ENCODE peak calls at places on chromosomes 13 and 19, in six cellular contexts. Q is heart left ventricle, O is esophagus squamous epithelium, B is IMR-90, R is H1, U is breast epithelium. V is an unnamed sample.
A peak's percentile ranks its signal among the peaks of the same experiment; 100 is the strongest.

GRCh38 chr13:43908156-43909126 is 28.7 kb downstream of the LACC1 start:
- DNase-seq in O (no peak), Q (no peak), U (no peak), R (no peak), B (peak; percentile 91), V (no peak)

GRCh38 chr13:101893021-101893420 is 440.5 kb downstream of the ITGBL1 start:
- DNase-seq in B (no peak), U (no peak), O (no peak), Q (no peak), R (no peak), V (no peak)

GRCh38 chr19:13033819-13034611 is 38.7 kb downstream of the NFIX start:
- DNase-seq in B (peak; percentile 45), O (no peak), U (peak; percentile 77), Q (peak; percentile 82), R (peak; percentile 86), V (peak; percentile 80)

GRCh38 chr19:22286151-22286810 is at the start of gene ZNF729:
- DNase-seq in B (no peak), Q (peak; percentile 6), R (no peak), O (no peak), U (peak; percentile 58), V (no peak)

GRCh38 chr13:78426183-78426582 is 177.2 kb downstream of the POU4F1 start:
- DNase-seq in R (no peak), Q (no peak), B (no peak), U (no peak), O (no peak), V (no peak)

GRCh38 chr19:53394522-53394973 is 401 bp upstream of the ZNF765 start:
- DNase-seq in R (no peak), O (no peak), Q (peak; percentile 56), B (peak; percentile 61), U (peak; percentile 40), V (peak; percentile 58)

GRCh38 chr19:15934332-15935078 is at the start of gene CYP4F11:
- DNase-seq in B (no peak), R (no peak), O (no peak), U (peak; percentile 57), Q (peak; percentile 22), V (peak; percentile 30)

GRCh38 chr19:23460656-23461055 is 65.4 kb upstream of the ZNF91 start:
- DNase-seq in Q (no peak), R (no peak), B (no peak), O (no peak), U (no peak), V (no peak)

GRCh38 chr13:40624338-40624737 is 42.1 kb downstream of the FOXO1 start:
- DNase-seq in B (no peak), Q (no peak), R (no peak), U (no peak), O (no peak), V (no peak)

GRCh38 chr19:45345506-45345860 is 4.9 kb downstream of the KLC3 start:
- DNase-seq in Q (no peak), U (no peak), O (no peak), R (no peak), B (no peak), V (no peak)

GRCh38 chr13:85816413-85816812 is 17.2 kb upstream of the SLITRK6 start:
- DNase-seq in U (no peak), O (no peak), R (no peak), B (no peak), Q (no peak), V (no peak)

GRCh38 chr19:8666814-8667405 is 31.7 kb downstream of the ACTL9 start:
- DNase-seq in B (no peak), Q (no peak), O (no peak), R (no peak), U (no peak), V (no peak)

GRCh38 chr19:51697169-51697776 is 4.1 kb downstream of the SPACA6 start:
- DNase-seq in U (no peak), Q (no peak), O (no peak), B (no peak), R (no peak), V (no peak)

GRCh38 chr19:2983351-2984195 is 6.2 kb downstream of the TLE6 start:
- DNase-seq in U (peak; percentile 86), O (no peak), Q (peak; percentile 67), R (peak; percentile 86), B (peak; percentile 7), V (peak; percentile 81)

GRCh38 chr13:111474136-111475002 is 153.9 kb downstream of the TEX29 start:
- DNase-seq in B (peak; percentile 35), Q (no peak), U (no peak), R (peak; percentile 47), O (no peak), V (no peak)

GRCh38 chr19:49475995-49476880 is 2.2 kb downstream of the FLT3LG start:
- DNase-seq in B (no peak), U (no peak), R (peak; percentile 93), O (no peak), Q (no peak), V (no peak)

GRCh38 chr19:54551293-54551692 is 22.3 kb upstream of the LILRA2 start:
- DNase-seq in B (no peak), R (no peak), O (no peak), U (no peak), Q (no peak), V (no peak)

GRCh38 chr13:37648604-37649003 is 50.0 kb upstream of the POSTN start:
- DNase-seq in B (peak; percentile 88), O (no peak), R (no peak), Q (no peak), U (no peak), V (no peak)

GRCh38 chr19:29528350-29528945 is 2.7 kb downstream of the VSTM2B start:
- DNase-seq in O (no peak), R (peak; percentile 91), Q (peak; percentile 23), B (peak; percentile 58), U (peak; percentile 22), V (no peak)

GRCh38 chr19:11166281-11167142 is 10.9 kb upstream of the SPC24 start:
- DNase-seq in Q (peak; percentile 50), B (no peak), U (no peak), R (no peak), O (no peak), V (peak; percentile 62)

GRCh38 chr13:28494537-28494860 is 429 bp downstream of the FLT1 start:
- DNase-seq in R (no peak), Q (no peak), O (no peak), U (no peak), B (no peak), V (no peak)

GRCh38 chr19:6556480-6556879 is 25.7 kb downstream of the TNFSF9 start:
- DNase-seq in U (no peak), B (no peak), R (no peak), Q (no peak), O (no peak), V (no peak)

GRCh38 chr19:49873834-49874233 is 3.3 kb downstream of the AKT1S1 start:
- DNase-seq in R (no peak), B (no peak), U (no peak), Q (no peak), O (no peak), V (no peak)

DNA sequence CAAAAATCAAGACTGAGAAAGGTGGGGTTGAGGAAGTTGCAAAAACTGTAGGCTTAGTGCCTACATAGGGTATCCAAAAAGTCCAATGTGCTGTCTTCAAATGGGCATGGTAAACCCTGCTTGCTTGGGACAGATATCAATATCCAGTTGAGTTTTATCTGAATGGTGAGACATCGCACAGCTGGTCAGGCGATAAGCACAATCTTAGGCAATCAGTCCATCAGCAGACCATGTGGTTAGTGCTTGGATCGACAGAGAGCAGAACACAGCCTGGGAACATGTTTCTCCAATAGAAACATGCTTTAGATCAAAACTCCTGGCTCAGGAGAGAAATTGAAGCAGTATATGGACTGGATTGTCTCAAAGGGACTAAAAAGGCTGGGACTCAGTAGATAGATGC is 151.3 kb upstream of the IPO5 start:
- DNase-seq in U (no peak), O (no peak), R (no peak), B (no peak), Q (no peak), V (no peak)
- TF ChIP-seq POLR2A in U (no peak), O (no peak), R (no peak), B (no peak), Q (no peak), V (no peak)

DNA sequence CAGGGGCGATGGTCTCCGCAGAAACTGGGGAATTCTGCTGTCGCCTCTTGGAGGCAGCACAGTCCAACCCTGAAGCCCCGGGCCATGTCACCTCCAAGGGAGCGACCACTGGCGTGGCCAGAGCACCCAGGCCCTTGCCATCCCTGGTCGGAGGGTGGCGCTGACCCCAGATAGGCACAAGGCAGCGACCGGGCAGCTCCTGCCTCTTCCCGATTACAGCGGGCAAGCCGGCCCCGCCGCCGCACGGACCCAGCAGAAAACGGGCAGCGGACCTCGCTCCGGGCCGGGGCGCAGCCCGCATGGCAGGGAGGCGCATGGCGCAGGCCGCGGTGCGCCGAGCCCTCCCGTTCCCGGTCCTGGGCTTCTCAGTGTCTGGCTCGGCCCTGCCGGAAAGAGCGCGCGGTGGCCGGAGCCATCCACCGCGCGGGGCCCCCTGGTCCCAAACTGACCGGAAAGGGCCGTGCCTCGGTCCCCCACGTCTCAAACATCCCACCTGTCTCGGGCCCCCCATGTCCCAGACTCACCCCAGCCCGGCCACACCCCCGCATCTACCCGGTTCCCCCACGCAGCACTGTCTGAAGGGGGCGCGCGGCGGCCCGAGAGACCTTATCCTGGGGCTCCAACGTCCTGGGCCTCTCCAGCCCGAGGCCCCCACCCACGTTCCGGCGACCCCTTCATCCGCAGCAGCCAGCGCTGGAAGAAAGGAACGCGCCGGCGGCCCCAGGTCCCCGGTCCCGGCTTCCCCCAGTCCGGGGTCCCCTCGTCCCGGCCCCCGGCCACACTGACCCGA is 725 bp downstream of the CERS1 start:
- DNase-seq in O (no peak), B (no peak), Q (no peak), R (peak; percentile 80), U (no peak), V (no peak)
- TF ChIP-seq CTCF in O (no peak), B (peak; percentile 36), Q (peak; percentile 51), R (peak; percentile 74), U (no peak), V (no peak)

DNA sequence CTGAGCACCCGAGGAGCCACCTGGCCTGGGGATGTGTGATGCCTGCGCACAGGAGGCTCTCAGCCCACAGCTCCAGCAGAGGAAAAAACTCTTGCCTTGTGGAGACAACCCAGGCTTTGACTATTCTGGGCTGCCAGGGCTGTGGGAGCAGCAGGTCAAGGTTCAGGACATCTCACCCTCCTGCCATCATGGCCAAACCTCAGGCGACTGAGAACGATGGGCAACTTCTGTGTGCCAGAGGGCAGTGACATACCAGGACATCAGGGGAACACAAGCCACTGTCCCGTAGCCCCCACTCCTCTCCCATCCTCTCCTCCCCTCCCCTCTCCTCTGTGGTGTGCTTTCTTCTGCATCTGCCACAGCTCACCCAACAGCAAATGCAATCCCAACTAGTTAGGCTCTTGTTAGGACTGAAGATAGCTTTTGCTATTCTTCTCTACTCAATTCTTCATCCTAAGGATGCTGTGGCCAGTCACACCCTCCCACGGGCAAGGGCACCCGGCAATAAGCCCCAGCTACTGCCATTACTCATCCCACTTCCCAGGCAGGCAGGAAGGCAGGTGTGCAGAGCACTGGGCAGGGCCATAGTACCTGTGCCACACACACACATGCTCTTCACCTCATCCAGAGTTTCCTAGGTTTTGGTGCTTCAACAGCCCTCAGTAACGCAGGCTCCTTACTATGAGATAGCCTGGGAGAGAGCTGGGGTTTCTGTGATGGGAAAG is 16.8 kb downstream of the ELL start:
- DNase-seq in O (no peak), R (no peak), B (no peak), U (no peak), Q (no peak), V (no peak)
- H3K27ac ChIP-seq in O (peak overlapping the region; percentile 71), R (no peak overlapping the region), B (no peak overlapping the region), U (peak overlapping the region; percentile 67), Q (peak overlapping the region; percentile 78), V (no peak overlapping the region)

DNA sequence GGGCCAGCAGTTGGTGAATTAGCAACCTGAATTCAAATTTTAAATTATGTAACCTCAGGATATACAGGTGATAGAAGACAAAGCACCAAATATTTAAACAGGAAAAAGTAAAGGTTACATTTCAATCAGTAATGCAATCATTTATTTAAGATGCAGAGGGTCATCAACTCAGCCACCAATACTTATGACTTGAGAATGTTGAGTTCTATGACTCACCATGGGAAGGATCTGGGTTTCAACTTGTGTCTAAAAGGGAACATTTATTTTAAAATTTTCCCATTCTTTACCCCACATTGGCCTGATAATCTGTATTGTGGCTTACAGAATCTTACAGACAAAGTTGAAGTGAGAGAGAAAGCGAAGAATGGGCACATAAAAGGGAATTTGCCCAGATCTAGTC is 418.0 kb downstream of the NDFIP2 start:
- DNase-seq in U (no peak), O (no peak), B (peak; percentile 54), Q (no peak), R (no peak), V (no peak)
- TF ChIP-seq POLR2A in U (no peak), O (no peak), B (no peak), Q (no peak), R (no peak), V (no peak)